ENCODE peak calls at places on chromosomes 12 and 14, in nine cellular contexts. Q is GM23338; L is heart left ventricle; J is left ventricle myocardium inferior; F is fibroblast of lung; U is mucosa of descending colon; B is PC-3; Z is CD4-positive, CD25-positive, alpha-beta regulatory T cell; G is stomach. W is an unnamed sample. For H3K4me1, the result is how much of the 10 kb centered on the place peaks cover.

GRCh38 chr14:21072102-21072501 is 2.0 kb downstream of the ARHGEF40 start:
- DNase-seq in B (no peak), G (no peak), J (no peak), Q (peak), Z (no peak), F (peak), U (no peak), L (peak), W (no peak)

GRCh38 chr12:50725011-50725899 is 38.6 kb upstream of the ATF1 start:
- DNase-seq in J (no peak), Q (no peak), F (peak), U (no peak), B (no peak), G (no peak), L (no peak), Z (no peak), W (no peak)

GRCh38 chr14:104933721-104934379 is 9.2 kb downstream of the PLD4 start:
- DNase-seq in Z (no peak), B (no peak), F (no peak), Q (peak), J (peak), L (peak), G (no peak), U (peak), W (peak)

GRCh38 chr14:68297871-68298468 is 478.4 kb downstream of the RAD51B start:
- DNase-seq in Z (no peak), F (peak), Q (peak), B (peak), U (no peak), J (no peak), L (no peak), G (no peak), W (no peak)

GRCh38 chr14:30874120-30874998 is at the start of gene COCH:
- DNase-seq in G (peak), L (peak), F (peak), J (peak), Z (peak), U (peak), B (peak), Q (peak), W (peak)

GRCh38 chr12:124024263-124024678 is 51.3 kb downstream of the ZNF664 start:
- DNase-seq in Z (no peak), J (no peak), U (no peak), G (no peak), F (peak), B (peak), Q (no peak), L (no peak), W (no peak)

GRCh38 chr14:37114559-37114958 is 57.8 kb downstream of the SLC25A21 start:
- DNase-seq in U (no peak), G (no peak), Q (no peak), Z (no peak), B (peak), L (no peak), J (no peak), F (no peak), W (no peak)

GRCh38 chr14:57487771-57488170 is 5.9 kb downstream of the CCDC198 start:
- DNase-seq in U (no peak), L (no peak), F (peak), Q (no peak), J (no peak), Z (no peak), B (peak), G (no peak), W (no peak)

GRCh38 chr12:109385339-109386078 is 37.8 kb downstream of the MYO1H start:
- DNase-seq in Z (peak), G (no peak), J (no peak), Q (peak), B (peak), F (peak), L (peak), U (peak), W (peak)

GRCh38 chr12:121330692-121331091 is 21.5 kb downstream of the ANAPC5 start:
- DNase-seq in G (no peak), U (no peak), B (no peak), Z (no peak), Q (no peak), F (no peak), L (no peak), J (no peak), W (no peak)

GRCh38 chr14:29716150-29716549 is 211.5 kb downstream of the PRKD1 start:
- DNase-seq in G (no peak), B (no peak), J (no peak), Q (no peak), F (peak), L (no peak), Z (no peak), U (no peak), W (no peak)

GRCh38 chr14:91649930-91650329 is 82.0 kb downstream of the CATSPERB start:
- DNase-seq in L (no peak), Q (peak), Z (peak), J (no peak), F (peak), U (no peak), B (peak), G (no peak), W (no peak)

GRCh38 chr12:131229426-131230339 is 276.0 kb downstream of the ADGRD1 start:
- DNase-seq in F (no peak), J (peak), B (no peak), G (no peak), Q (peak), Z (no peak), U (no peak), L (peak), W (no peak)

GRCh38 chr12:43444940-43445564 is 107.0 kb downstream of the ADAMTS20 start:
- DNase-seq in F (peak), B (peak), Q (peak), Z (peak), L (no peak), J (no peak), G (peak), U (no peak), W (no peak)

GRCh38 chr12:58804749-58805148 is 115.6 kb downstream of the LRIG3 start:
- DNase-seq in Z (no peak), F (no peak), B (peak), G (no peak), L (no peak), U (no peak), J (no peak), Q (peak), W (no peak)

GRCh38 chr14:72876021-72876709 is 17.7 kb downstream of the DPF3 start:
- DNase-seq in U (no peak), G (no peak), Q (no peak), F (no peak), Z (no peak), L (no peak), J (no peak), B (no peak), W (no peak)

GRCh38 chr14:70022771-70023445 is 143.7 kb downstream of the SMOC1 start:
- DNase-seq in F (no peak), G (no peak), Q (no peak), J (no peak), Z (no peak), L (no peak), U (no peak), B (no peak), W (no peak)

GRCh38 chr12:131716282-131716681 is 5.4 kb downstream of the SFSWAP start:
- DNase-seq in Z (no peak), J (no peak), B (no peak), U (no peak), G (no peak), L (no peak), F (no peak), Q (no peak), W (no peak)

GRCh38 chr12:69007858-69008314 is 74.9 kb upstream of the CPM start:
- DNase-seq in L (no peak), G (no peak), U (no peak), Z (no peak), B (peak), J (no peak), Q (no peak), F (no peak), W (no peak)

DNA sequence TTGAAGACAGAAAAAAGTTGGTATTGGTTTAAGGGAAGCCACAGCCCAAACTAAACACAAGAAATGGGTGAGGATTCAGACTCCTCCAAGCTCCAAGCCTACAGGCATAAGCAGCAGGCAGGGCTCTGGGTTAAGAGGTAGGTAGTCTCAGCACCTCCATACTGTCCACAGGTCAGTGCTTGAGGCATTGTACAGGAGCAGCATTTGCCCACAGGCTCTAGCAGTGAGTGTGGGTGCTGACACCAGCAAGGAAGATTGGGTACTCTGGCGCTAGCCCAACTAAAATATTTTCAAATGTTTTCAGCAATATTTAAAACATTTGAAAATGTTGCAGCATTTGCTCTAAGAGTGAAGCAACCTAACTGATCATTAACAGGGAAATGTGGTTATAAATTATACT is 33.1 kb downstream of the FERMT2 start:
- DNase-seq in F (no peak), J (no peak), U (no peak), Q (no peak), L (no peak), B (peak), Z (no peak), G (no peak), W (no peak)
- H3K4me1 ChIP-seq in F (under half), J (half or more), U (under half), Q (under half), L (half or more), B (half or more), Z (under half), G (half or more), W (half or more)

DNA sequence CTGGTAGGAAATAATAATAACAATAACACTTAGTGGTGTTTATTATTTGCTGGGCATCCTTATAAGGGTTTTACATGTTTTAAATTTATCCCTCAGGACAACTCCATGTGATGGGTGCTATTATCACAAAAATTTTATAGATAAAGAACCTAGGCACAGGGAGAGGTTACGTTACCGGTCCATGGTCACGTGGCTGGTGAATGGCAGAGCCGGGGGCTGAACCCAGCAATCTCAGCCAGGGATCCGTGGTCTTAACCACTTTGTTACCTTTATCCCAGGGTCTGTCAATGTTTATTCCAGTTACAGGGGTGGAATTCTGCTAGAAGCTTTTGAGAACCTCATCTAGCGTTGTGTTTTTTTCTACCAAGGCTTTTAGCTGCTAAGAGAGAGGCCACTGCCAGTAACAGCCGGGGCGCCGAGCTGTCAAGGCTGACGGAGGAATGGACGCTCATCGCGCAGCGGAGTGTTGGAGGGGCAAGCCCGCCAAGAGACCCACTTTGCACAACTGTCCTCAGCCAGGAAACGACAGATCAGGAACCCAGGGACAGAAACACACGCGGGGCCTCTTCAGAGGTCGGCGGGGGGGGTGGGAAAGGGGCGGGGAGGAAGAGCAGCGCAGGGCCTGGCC is 418 bp downstream of the AMN1 start:
- DNase-seq in L (peak), J (no peak), G (peak), F (no peak), Z (no peak), U (no peak), B (no peak), Q (peak), W (peak)
- H3K4me1 ChIP-seq in L (half or more), J (half or more), G (under half), F (under half), Z (under half), U (under half), B (under half), Q (under half), W (under half)

GRCh38 chr14:22845103-22845394 is 8.7 kb downstream of the MMP14 start:
- DNase-seq in B (no peak), F (no peak), Q (no peak), Z (no peak), U (no peak), G (no peak), J (no peak), L (no peak), W (peak)

GRCh38 chr14:22847661-22848341 is 11.4 kb downstream of the MMP14 start:
- DNase-seq in Q (peak), J (no peak), Z (no peak), U (no peak), G (no peak), B (no peak), L (peak), F (peak), W (peak)

GRCh38 chr14:22846811-22847307 is 10.5 kb downstream of the MMP14 start:
- DNase-seq in Q (no peak), G (no peak), F (no peak), Z (no peak), B (no peak), U (no peak), L (no peak), J (no peak), W (peak)

GRCh38 chr14:22844221-22845102 is 8.1 kb downstream of the MMP14 start:
- DNase-seq in L (no peak), F (no peak), G (no peak), Q (no peak), B (no peak), Z (no peak), U (no peak), J (no peak), W (peak)

DNA sequence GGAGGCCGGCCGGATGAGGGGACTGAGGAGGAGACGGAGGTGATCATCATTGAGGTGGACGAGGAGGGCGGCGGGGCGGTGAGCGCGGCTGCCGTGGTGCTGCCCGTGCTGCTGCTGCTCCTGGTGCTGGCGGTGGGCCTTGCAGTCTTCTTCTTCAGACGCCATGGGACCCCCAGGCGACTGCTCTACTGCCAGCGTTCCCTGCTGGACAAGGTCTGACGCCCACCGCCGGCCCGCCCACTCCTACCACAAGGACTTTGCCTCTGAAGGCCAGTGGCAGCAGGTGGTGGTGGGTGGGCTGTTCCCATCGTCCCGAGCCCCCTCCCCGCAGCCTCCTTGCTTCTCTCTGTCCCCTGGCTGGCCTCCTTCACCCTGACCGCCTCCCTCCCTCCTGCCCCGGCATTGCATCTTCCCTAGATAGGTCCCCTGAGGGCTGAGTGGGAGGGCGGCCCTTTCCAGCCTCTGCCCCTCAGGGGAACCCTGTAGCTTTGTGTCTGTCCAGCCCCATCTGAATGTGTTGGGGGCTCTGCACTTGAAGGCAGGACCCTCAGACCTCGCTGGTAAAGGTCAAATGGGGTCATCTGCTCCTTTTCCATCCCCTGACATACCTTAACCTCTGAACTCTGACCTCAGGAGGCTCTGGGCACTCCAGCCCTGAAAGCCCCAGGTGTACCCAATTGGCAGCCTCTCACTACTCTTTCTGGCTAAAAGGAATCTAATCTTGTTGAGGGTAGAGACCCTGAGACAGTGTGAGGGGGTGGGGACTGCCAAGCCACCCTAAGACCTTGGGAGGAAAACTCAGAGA is 9.6 kb downstream of the MMP14 start:
- DNase-seq in B (no peak), F (no peak), J (no peak), Z (no peak), G (no peak), L (no peak), Q (no peak), U (no peak), W (peak)
- H3K4me1 ChIP-seq in B (under half), F (half or more), J (half or more), Z (under half), G (half or more), L (half or more), Q (under half), U (under half), W (half or more)

DNA sequence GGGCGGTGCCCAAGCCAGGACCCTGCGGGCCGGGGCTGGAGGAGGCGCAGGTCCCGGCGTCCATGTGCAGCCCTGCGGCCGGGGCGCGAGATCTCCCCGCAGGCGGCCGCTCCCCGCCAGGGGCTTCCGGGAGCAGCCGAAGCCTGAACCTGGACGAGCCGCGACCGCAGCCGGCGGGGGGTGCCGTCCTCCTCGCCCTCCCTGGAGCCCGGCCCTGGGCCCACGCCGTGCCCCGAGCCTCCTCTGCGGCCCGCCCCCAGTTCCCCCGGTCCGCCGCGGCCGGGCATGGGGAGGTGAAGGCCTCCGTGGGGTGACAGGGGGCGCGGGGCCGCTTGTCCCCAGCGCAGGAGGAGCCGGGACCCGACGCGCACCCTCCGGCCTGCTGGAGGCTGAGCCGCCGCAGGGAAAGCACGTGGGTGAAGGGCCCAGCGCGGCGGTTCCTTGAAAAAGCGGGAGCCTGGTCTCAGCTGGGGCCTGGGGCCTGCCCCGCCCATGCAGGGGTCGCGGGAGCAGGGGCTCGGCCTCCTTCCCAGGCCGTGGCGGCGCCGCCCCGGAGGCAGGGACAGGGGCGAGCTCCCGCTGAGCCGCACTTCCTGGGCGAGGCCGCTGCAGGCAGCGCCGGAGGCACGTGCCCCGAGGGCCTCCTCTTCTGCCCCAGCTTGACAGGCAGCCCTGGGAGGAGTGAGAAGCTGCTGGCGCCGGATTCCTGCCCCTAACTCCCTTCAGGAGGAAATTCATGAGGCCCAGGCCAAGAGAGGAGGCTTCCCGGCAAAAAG is 55.6 kb upstream of the PPP2R5C start:
- DNase-seq in B (peak), L (peak), Q (peak), G (peak), J (peak), F (peak), Z (peak), U (peak), W (peak)
- H3K4me1 ChIP-seq in B (under half), L (under half), Q (under half), G (under half), J (under half), F (under half), Z (under half), U (under half), W (under half)

DNA sequence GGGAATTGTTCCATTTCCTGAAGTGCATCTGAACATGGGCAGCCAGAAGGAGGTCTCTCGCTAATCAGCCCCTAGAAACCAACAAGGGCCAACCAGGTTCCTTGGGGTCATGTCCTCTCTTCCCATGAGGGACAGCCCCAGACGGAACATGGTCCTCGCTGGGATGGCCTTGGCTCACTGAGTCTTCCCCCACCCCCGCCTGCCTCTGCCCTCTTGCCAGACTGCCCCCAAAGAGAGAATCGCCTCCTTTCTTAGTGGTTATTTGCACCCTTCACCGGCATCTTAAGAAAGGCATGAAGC is 36.4 kb downstream of the CD9 start:
- DNase-seq in F (no peak), J (no peak), Z (no peak), G (no peak), L (no peak), U (no peak), B (no peak), Q (no peak), W (no peak)
- H3K4me1 ChIP-seq in F (under half), J (half or more), Z (under half), G (half or more), L (under half), U (half or more), B (under half), Q (under half), W (half or more)

GRCh38 chr12:3288690-3289089 is 202.3 kb upstream of the PRMT8 start:
- DNase-seq in J (no peak), L (no peak), Z (no peak), F (no peak), U (no peak), G (no peak), B (no peak), Q (no peak), W (no peak)

GRCh38 chr12:3282271-3282670 is 205.1 kb downstream of the TSPAN9 start:
- DNase-seq in U (no peak), J (no peak), F (no peak), Z (no peak), Q (no peak), L (no peak), G (no peak), B (no peak), W (no peak)

GRCh38 chr12:3284411-3284810 is 206.6 kb upstream of the PRMT8 start:
- DNase-seq in J (no peak), G (no peak), L (no peak), Z (no peak), B (no peak), F (no peak), Q (no peak), U (no peak), W (no peak)

GRCh38 chr12:3283137-3283680 is 206.0 kb downstream of the TSPAN9 start:
- DNase-seq in F (no peak), J (no peak), Z (no peak), U (no peak), L (no peak), Q (peak), B (no peak), G (no peak), W (no peak)

DNA sequence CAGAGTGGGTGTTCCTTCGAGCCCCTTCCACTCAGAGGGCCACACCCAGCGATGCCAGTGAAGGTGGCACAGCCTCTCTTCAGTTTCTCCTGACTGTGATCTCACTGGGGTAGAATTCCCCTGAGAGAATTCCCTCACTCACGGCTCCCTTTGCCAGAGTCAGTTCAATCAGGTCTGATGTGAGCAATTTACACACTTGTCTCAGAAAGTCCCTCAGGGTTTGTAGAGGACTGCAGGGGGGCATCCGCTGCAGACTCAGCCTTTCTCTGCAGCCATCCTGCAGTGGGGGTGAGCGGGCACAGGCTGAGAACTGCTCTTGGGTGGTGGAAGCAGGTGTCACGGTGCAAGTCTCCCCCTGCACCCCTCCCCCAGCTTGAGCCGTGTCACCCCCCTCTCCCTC is 205.4 kb upstream of the PRMT8 start:
- DNase-seq in L (no peak), Q (no peak), B (no peak), Z (no peak), F (no peak), U (no peak), J (no peak), G (no peak), W (no peak)
- H3K4me1 ChIP-seq in L (under half), Q (under half), B (under half), Z (under half), F (under half), U (under half), J (under half), G (under half), W (under half)